ENCODE peak calls at places on chromosomes 11 and 22, in ten cellular contexts. One of them, this sample, is unnamed.

GRCh38 chr11:99098751-99099150 is 78.0 kb downstream of the CNTN5 start:
- DNase-seq in GM12865: peak
- DNase-seq in small intestine: no peak
- DNase-seq in astrocyte: no peak
- DNase-seq in IMR-90: no peak
- DNase-seq in foreskin fibroblast: no peak
- DNase-seq in GM23338: no peak
- DNase-seq in fibroblast of mammary gland: no peak
- DNase-seq in CD4-positive, alpha-beta memory T cell: no peak
- DNase-seq in K562: no peak
- DNase-seq in this sample: no peak

GRCh38 chr11:57648791-57649735 is 649 bp downstream of the YPEL4 start:
- DNase-seq in GM12865: no peak
- DNase-seq in small intestine: no peak
- DNase-seq in astrocyte: no peak
- DNase-seq in IMR-90: no peak
- DNase-seq in foreskin fibroblast: no peak
- DNase-seq in GM23338: peak
- DNase-seq in fibroblast of mammary gland: peak
- DNase-seq in CD4-positive, alpha-beta memory T cell: no peak
- DNase-seq in K562: no peak
- DNase-seq in this sample: no peak

GRCh38 chr22:31233001-31233400 is 20.9 kb downstream of the LIMK2 start:
- DNase-seq in GM12865: no peak
- DNase-seq in small intestine: no peak
- DNase-seq in astrocyte: no peak
- DNase-seq in IMR-90: no peak
- DNase-seq in foreskin fibroblast: no peak
- DNase-seq in GM23338: no peak
- DNase-seq in fibroblast of mammary gland: no peak
- DNase-seq in CD4-positive, alpha-beta memory T cell: no peak
- DNase-seq in K562: no peak
- DNase-seq in this sample: no peak

GRCh38 chr22:42947211-42947990 is 67.5 kb downstream of the PACSIN2 start:
- DNase-seq in GM12865: no peak
- DNase-seq in small intestine: no peak
- DNase-seq in astrocyte: no peak
- DNase-seq in IMR-90: peak
- DNase-seq in foreskin fibroblast: no peak
- DNase-seq in GM23338: no peak
- DNase-seq in fibroblast of mammary gland: no peak
- DNase-seq in CD4-positive, alpha-beta memory T cell: no peak
- DNase-seq in K562: no peak
- DNase-seq in this sample: no peak

GRCh38 chr11:99631618-99632017 is 610.9 kb downstream of the CNTN5 start:
- DNase-seq in GM12865: no peak
- DNase-seq in small intestine: no peak
- DNase-seq in astrocyte: no peak
- DNase-seq in IMR-90: no peak
- DNase-seq in foreskin fibroblast: no peak
- DNase-seq in GM23338: no peak
- DNase-seq in fibroblast of mammary gland: no peak
- DNase-seq in CD4-positive, alpha-beta memory T cell: no peak
- DNase-seq in K562: no peak
- DNase-seq in this sample: no peak

GRCh38 chr11:129190087-129190486 is 2.0 kb downstream of the ARHGAP32 start:
- DNase-seq in GM12865: no peak
- DNase-seq in small intestine: no peak
- DNase-seq in astrocyte: no peak
- DNase-seq in IMR-90: no peak
- DNase-seq in foreskin fibroblast: peak
- DNase-seq in GM23338: no peak
- DNase-seq in fibroblast of mammary gland: peak
- DNase-seq in CD4-positive, alpha-beta memory T cell: no peak
- DNase-seq in K562: no peak
- DNase-seq in this sample: peak

GRCh38 chr11:7971846-7972245 is 6.6 kb upstream of the NLRP10 start:
- DNase-seq in GM12865: no peak
- DNase-seq in small intestine: no peak
- DNase-seq in astrocyte: no peak
- DNase-seq in IMR-90: no peak
- DNase-seq in foreskin fibroblast: no peak
- DNase-seq in GM23338: no peak
- DNase-seq in fibroblast of mammary gland: peak
- DNase-seq in CD4-positive, alpha-beta memory T cell: no peak
- DNase-seq in K562: no peak
- DNase-seq in this sample: no peak

GRCh38 chr11:120723751-120724150 is 212.2 kb downstream of the GRIK4 start:
- DNase-seq in GM12865: peak
- DNase-seq in small intestine: no peak
- DNase-seq in astrocyte: no peak
- DNase-seq in IMR-90: no peak
- DNase-seq in foreskin fibroblast: no peak
- DNase-seq in GM23338: no peak
- DNase-seq in fibroblast of mammary gland: no peak
- DNase-seq in CD4-positive, alpha-beta memory T cell: no peak
- DNase-seq in K562: no peak
- DNase-seq in this sample: no peak

GRCh38 chr22:17570851-17571631 is 7.7 kb downstream of the SLC25A18 start:
- DNase-seq in GM12865: no peak
- DNase-seq in small intestine: peak
- DNase-seq in astrocyte: peak
- DNase-seq in IMR-90: peak
- DNase-seq in foreskin fibroblast: peak
- DNase-seq in GM23338: no peak
- DNase-seq in fibroblast of mammary gland: peak
- DNase-seq in CD4-positive, alpha-beta memory T cell: no peak
- DNase-seq in K562: no peak
- DNase-seq in this sample: peak

GRCh38 chr11:14974021-14974698 is 2.0 kb upstream of the CALCA start:
- DNase-seq in GM12865: no peak
- DNase-seq in small intestine: no peak
- DNase-seq in astrocyte: no peak
- DNase-seq in IMR-90: no peak
- DNase-seq in foreskin fibroblast: no peak
- DNase-seq in GM23338: peak
- DNase-seq in fibroblast of mammary gland: no peak
- DNase-seq in CD4-positive, alpha-beta memory T cell: peak
- DNase-seq in K562: no peak
- DNase-seq in this sample: no peak

GRCh38 chr11:112016765-112017356 is 8.3 kb upstream of the DLAT start:
- DNase-seq in GM12865: no peak
- DNase-seq in small intestine: peak
- DNase-seq in astrocyte: peak
- DNase-seq in IMR-90: peak
- DNase-seq in foreskin fibroblast: peak
- DNase-seq in GM23338: no peak
- DNase-seq in fibroblast of mammary gland: peak
- DNase-seq in CD4-positive, alpha-beta memory T cell: no peak
- DNase-seq in K562: no peak
- DNase-seq in this sample: peak

GRCh38 chr11:130454495-130455262 is 6.2 kb downstream of the ADAMTS15 start:
- DNase-seq in GM12865: no peak
- DNase-seq in small intestine: no peak
- DNase-seq in astrocyte: peak
- DNase-seq in IMR-90: peak
- DNase-seq in foreskin fibroblast: no peak
- DNase-seq in GM23338: no peak
- DNase-seq in fibroblast of mammary gland: peak
- DNase-seq in CD4-positive, alpha-beta memory T cell: no peak
- DNase-seq in K562: no peak
- DNase-seq in this sample: no peak

GRCh38 chr22:39283312-39284141 is 35.9 kb downstream of the RPL3 start:
- DNase-seq in GM12865: no peak
- DNase-seq in small intestine: no peak
- DNase-seq in astrocyte: no peak
- DNase-seq in IMR-90: peak
- DNase-seq in foreskin fibroblast: no peak
- DNase-seq in GM23338: no peak
- DNase-seq in fibroblast of mammary gland: no peak
- DNase-seq in CD4-positive, alpha-beta memory T cell: no peak
- DNase-seq in K562: peak
- DNase-seq in this sample: no peak

GRCh38 chr11:1516273-1517067 is 29.9 kb upstream of the MOB2 start:
- DNase-seq in GM12865: no peak
- DNase-seq in small intestine: no peak
- DNase-seq in astrocyte: peak
- DNase-seq in IMR-90: peak
- DNase-seq in foreskin fibroblast: peak
- DNase-seq in GM23338: no peak
- DNase-seq in fibroblast of mammary gland: no peak
- DNase-seq in CD4-positive, alpha-beta memory T cell: no peak
- DNase-seq in K562: no peak
- DNase-seq in this sample: peak

GRCh38 chr11:44444770-44445321 is 120.6 kb upstream of the CD82 start:
- DNase-seq in GM12865: no peak
- DNase-seq in small intestine: no peak
- DNase-seq in astrocyte: no peak
- DNase-seq in IMR-90: no peak
- DNase-seq in foreskin fibroblast: no peak
- DNase-seq in GM23338: no peak
- DNase-seq in fibroblast of mammary gland: no peak
- DNase-seq in CD4-positive, alpha-beta memory T cell: no peak
- DNase-seq in K562: no peak
- DNase-seq in this sample: no peak

GRCh38 chr22:36838119-36839030 is 21.5 kb upstream of the PVALB start:
- DNase-seq in GM12865: no peak
- DNase-seq in small intestine: no peak
- DNase-seq in astrocyte: no peak
- DNase-seq in IMR-90: no peak
- DNase-seq in foreskin fibroblast: no peak
- DNase-seq in GM23338: no peak
- DNase-seq in fibroblast of mammary gland: no peak
- DNase-seq in CD4-positive, alpha-beta memory T cell: no peak
- DNase-seq in K562: no peak
- DNase-seq in this sample: no peak

GRCh38 chr22:46180370-46181137 is 30.2 kb downstream of the PPARA start:
- DNase-seq in GM12865: no peak
- DNase-seq in small intestine: no peak
- DNase-seq in astrocyte: no peak
- DNase-seq in IMR-90: no peak
- DNase-seq in foreskin fibroblast: no peak
- DNase-seq in GM23338: peak
- DNase-seq in fibroblast of mammary gland: peak
- DNase-seq in CD4-positive, alpha-beta memory T cell: no peak
- DNase-seq in K562: no peak
- DNase-seq in this sample: no peak
- H3K4me3 ChIP-seq in GM12865: no peak
- H3K4me3 ChIP-seq in small intestine: no peak
- H3K4me3 ChIP-seq in astrocyte: no peak
- H3K4me3 ChIP-seq in IMR-90: no peak
- H3K4me3 ChIP-seq in foreskin fibroblast: no peak
- H3K4me3 ChIP-seq in GM23338: no peak
- H3K4me3 ChIP-seq in fibroblast of mammary gland: no peak
- H3K4me3 ChIP-seq in CD4-positive, alpha-beta memory T cell: no peak
- H3K4me3 ChIP-seq in K562: no peak
- H3K4me3 ChIP-seq in this sample: no peak

GRCh38 chr11:64989416-64989815 is 7.4 kb downstream of the BATF2 start:
- DNase-seq in GM12865: no peak
- DNase-seq in small intestine: no peak
- DNase-seq in astrocyte: no peak
- DNase-seq in IMR-90: no peak
- DNase-seq in foreskin fibroblast: no peak
- DNase-seq in GM23338: no peak
- DNase-seq in fibroblast of mammary gland: no peak
- DNase-seq in CD4-positive, alpha-beta memory T cell: no peak
- DNase-seq in K562: no peak
- DNase-seq in this sample: no peak
- H3K4me3 ChIP-seq in GM12865: no peak
- H3K4me3 ChIP-seq in small intestine: no peak
- H3K4me3 ChIP-seq in astrocyte: no peak
- H3K4me3 ChIP-seq in IMR-90: no peak
- H3K4me3 ChIP-seq in foreskin fibroblast: no peak
- H3K4me3 ChIP-seq in GM23338: no peak
- H3K4me3 ChIP-seq in fibroblast of mammary gland: no peak
- H3K4me3 ChIP-seq in CD4-positive, alpha-beta memory T cell: no peak
- H3K4me3 ChIP-seq in K562: peak
- H3K4me3 ChIP-seq in this sample: no peak

DNA sequence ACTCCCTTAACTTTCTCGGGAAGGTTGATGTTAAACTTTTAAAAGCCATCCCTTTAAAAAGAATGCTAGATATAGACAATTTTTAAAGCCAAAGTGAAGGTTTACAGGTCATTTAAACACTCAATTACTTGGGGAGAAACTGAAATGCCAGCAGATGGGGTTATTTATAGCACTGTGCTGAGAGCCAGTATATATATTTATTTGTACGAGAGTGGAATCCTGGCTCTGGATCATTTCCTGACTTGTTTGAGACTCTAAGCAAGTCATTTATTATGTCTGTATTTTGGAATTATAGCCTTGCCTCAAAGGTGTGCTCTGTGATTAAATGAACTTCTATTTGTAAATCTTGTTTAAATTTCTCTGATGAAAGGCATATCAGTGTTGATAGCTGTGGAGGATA is 6.8 kb upstream of the ZBED5 start:
- DNase-seq in GM12865: no peak
- DNase-seq in small intestine: no peak
- DNase-seq in astrocyte: peak
- DNase-seq in IMR-90: peak
- DNase-seq in foreskin fibroblast: no peak
- DNase-seq in GM23338: no peak
- DNase-seq in fibroblast of mammary gland: no peak
- DNase-seq in CD4-positive, alpha-beta memory T cell: no peak
- DNase-seq in K562: no peak
- DNase-seq in this sample: no peak
- H3K4me3 ChIP-seq in GM12865: no peak
- H3K4me3 ChIP-seq in small intestine: no peak
- H3K4me3 ChIP-seq in astrocyte: no peak
- H3K4me3 ChIP-seq in IMR-90: no peak
- H3K4me3 ChIP-seq in foreskin fibroblast: no peak
- H3K4me3 ChIP-seq in GM23338: no peak
- H3K4me3 ChIP-seq in fibroblast of mammary gland: no peak
- H3K4me3 ChIP-seq in CD4-positive, alpha-beta memory T cell: no peak
- H3K4me3 ChIP-seq in K562: no peak
- H3K4me3 ChIP-seq in this sample: no peak

DNA sequence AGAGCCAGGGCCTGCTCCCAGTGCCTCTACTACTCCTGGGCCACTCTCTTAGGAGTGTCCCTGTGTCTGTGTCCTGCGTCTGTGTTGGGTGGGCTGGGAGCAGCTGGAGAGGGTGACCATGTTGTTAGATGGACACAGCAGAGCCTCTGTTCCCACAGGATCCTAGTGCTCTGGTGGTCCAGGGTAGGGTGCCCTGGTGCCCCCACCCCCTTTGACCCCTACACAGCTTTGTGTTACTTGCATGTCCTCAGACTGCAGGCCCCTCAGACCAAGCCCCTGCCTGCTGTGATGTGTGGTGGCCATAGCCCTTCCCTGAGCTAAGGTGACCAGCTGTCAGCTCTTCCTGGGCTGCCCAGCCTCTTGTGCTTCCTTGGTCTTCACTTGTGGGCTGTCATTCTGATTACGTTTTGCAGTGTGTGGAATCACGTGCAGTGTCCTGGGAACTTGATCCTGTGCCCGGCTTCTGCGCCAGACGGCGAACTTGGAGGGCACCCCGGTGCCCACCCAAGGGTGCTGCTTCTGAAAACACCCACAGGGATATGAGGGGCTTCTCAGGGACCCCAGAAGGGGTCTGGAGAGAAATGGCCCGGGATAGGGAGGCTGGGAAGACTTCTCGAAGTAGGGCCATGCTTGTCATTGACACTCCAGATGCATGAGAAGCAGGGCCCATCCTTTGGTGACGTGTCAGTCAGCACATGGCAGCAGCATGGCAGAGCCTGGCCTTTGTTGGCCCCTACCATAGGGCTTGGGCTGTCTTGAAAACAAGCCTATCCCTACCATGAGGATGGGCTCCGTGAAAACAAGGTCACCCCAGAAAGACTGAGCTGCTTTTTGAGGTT is 1.5 kb downstream of the TANGO2 start:
- DNase-seq in GM12865: no peak
- DNase-seq in small intestine: no peak
- DNase-seq in astrocyte: no peak
- DNase-seq in IMR-90: no peak
- DNase-seq in foreskin fibroblast: no peak
- DNase-seq in GM23338: no peak
- DNase-seq in fibroblast of mammary gland: no peak
- DNase-seq in CD4-positive, alpha-beta memory T cell: no peak
- DNase-seq in K562: no peak
- DNase-seq in this sample: no peak
- H3K4me3 ChIP-seq in GM12865: peak
- H3K4me3 ChIP-seq in small intestine: peak
- H3K4me3 ChIP-seq in astrocyte: peak
- H3K4me3 ChIP-seq in IMR-90: peak
- H3K4me3 ChIP-seq in foreskin fibroblast: peak
- H3K4me3 ChIP-seq in GM23338: no peak
- H3K4me3 ChIP-seq in fibroblast of mammary gland: no peak
- H3K4me3 ChIP-seq in CD4-positive, alpha-beta memory T cell: peak
- H3K4me3 ChIP-seq in K562: peak
- H3K4me3 ChIP-seq in this sample: peak

This sample was measured in AG10803.